ENCODE peak calls at places on chromosomes 11 and 22, in ten cellular contexts. O is activated T-cell treated with anti-CD3 and anti-CD28 coated beads, Interleukin-2, amount 50 U/mL, for 72 hours; N is T1000; G is A549; M is mesendoderm; A is fibroblast of lung; Q is epithelial cell of esophagus; P is adipocyte; Y is substantia nigra; V is AG10803. H is an unnamed sample.

GRCh38 chr22:37021710-37022482 is 2.4 kb downstream of the MPST start:
- DNase-seq in A (peak), G (peak), Y (peak), O (peak), Q (peak), V (peak), P (peak), M (no peak), N (no peak), H (peak)

GRCh38 chr22:43118024-43118849 is 7.7 kb downstream of the BIK start:
- DNase-seq in V (no peak), G (no peak), Y (no peak), M (no peak), O (no peak), A (no peak), P (no peak), Q (no peak), N (no peak), H (no peak)

GRCh38 chr22:42649261-42650056 is at the start of gene CYB5R3:
- DNase-seq in Y (peak), G (peak), A (peak), M (peak), V (peak), P (peak), O (peak), N (peak), Q (peak), H (peak)

GRCh38 chr11:27205269-27205668 is 157.7 kb downstream of the CCDC34 start:
- DNase-seq in V (peak), Y (no peak), P (peak), M (no peak), A (no peak), O (no peak), G (peak), N (no peak), Q (no peak), H (no peak)

GRCh38 chr11:116928102-116928777 is 90.8 kb upstream of the APOA1 start:
- DNase-seq in N (no peak), P (peak), V (no peak), O (no peak), Q (no peak), Y (no peak), M (no peak), G (no peak), A (no peak), H (peak)

GRCh38 chr22:43226368-43226979 is 39.5 kb upstream of the TTLL12 start:
- DNase-seq in V (peak), N (no peak), P (peak), G (no peak), Y (no peak), Q (no peak), O (no peak), A (peak), M (peak), H (no peak)

GRCh38 chr22:21070690-21071615 is 25.2 kb downstream of the LRRC74B start:
- DNase-seq in Q (no peak), P (no peak), V (no peak), N (no peak), A (no peak), M (no peak), O (no peak), G (no peak), Y (no peak), H (no peak)

GRCh38 chr11:74719011-74719410 is 12.2 kb downstream of the CHRDL2 start:
- DNase-seq in Q (no peak), Y (no peak), O (no peak), V (no peak), A (no peak), P (no peak), N (no peak), G (no peak), M (no peak), H (no peak)

GRCh38 chr11:20056109-20057054 is 103.9 kb downstream of the DBX1 start:
- DNase-seq in G (no peak), Y (peak), Q (peak), V (no peak), N (no peak), P (no peak), O (no peak), A (peak), M (no peak), H (no peak)

GRCh38 chr11:115965754-115966504 is 461.7 kb upstream of the CADM1 start:
- DNase-seq in Q (no peak), G (no peak), M (peak), V (no peak), N (no peak), P (no peak), Y (no peak), O (no peak), A (peak), H (no peak)

GRCh38 chr11:11977206-11977938 is 31.1 kb downstream of the DKK3 start:
- DNase-seq in P (peak), N (peak), M (peak), V (peak), A (peak), Q (peak), O (no peak), Y (peak), G (peak), H (no peak)

GRCh38 chr11:3834349-3835099 is 6.2 kb downstream of the RHOG start:
- DNase-seq in N (no peak), A (no peak), O (no peak), Y (peak), G (no peak), Q (no peak), M (peak), V (no peak), P (no peak), H (no peak)

GRCh38 chr11:79400717-79401330 is 40.0 kb downstream of the TENM4 start:
- DNase-seq in A (no peak), G (peak), V (no peak), M (peak), Y (peak), O (peak), Q (peak), N (no peak), P (peak), H (no peak)

GRCh38 chr11:28049338-28050216 is 58.4 kb downstream of the KIF18A start:
- DNase-seq in V (peak), N (no peak), M (no peak), Q (peak), G (peak), Y (no peak), O (no peak), A (peak), P (no peak), H (no peak)

GRCh38 chr11:129277216-129277838 is 85.2 kb upstream of the ARHGAP32 start:
- DNase-seq in V (no peak), G (no peak), Y (no peak), M (no peak), A (peak), N (no peak), P (peak), Q (peak), O (no peak), H (no peak)

GRCh38 chr11:105881027-105881426 is 141.0 kb downstream of the MSANTD4 start:
- DNase-seq in Y (no peak), P (no peak), N (no peak), O (no peak), G (no peak), M (no peak), V (no peak), A (no peak), Q (no peak), H (no peak)